ENCODE peak calls at places on chromosomes 4 and X, in ten cellular contexts. A is stimulated activated CD4-positive, alpha-beta T cell treated with anti-CD3 and anti-CD28 coated beads, Interleukin-15, amount 100 ng/mL, for 1 hour; N is stimulated activated CD8-positive, alpha-beta memory T cell treated with anti-CD3 and anti-CD28 coated beads, Interleukin-4, amount 100 ng/mL, for 1 hour; F is GM23338; R is H7; B is kidney tubule cell; T is Daoy; I is trophoblast cell; J is CD8-positive, alpha-beta memory T cell; G is ureter. M is an unnamed sample.

GRCh38 chrX:27976284-27976683 is 5.0 kb downstream of the DCAF8L1 start:
- DNase-seq in A (no peak), N (no peak), F (no peak), R (no peak), B (no peak), T (no peak), I (no peak), J (no peak), G (no peak), M (no peak)

GRCh38 chr4:80340036-80340435 is 4.5 kb downstream of the CFAP299 start:
- DNase-seq in A (no peak), N (no peak), F (no peak), R (no peak), B (no peak), T (no peak), I (no peak), J (no peak), G (no peak), M (no peak)

GRCh38 chrX:373641-374471 is 12.9 kb downstream of the PPP2R3B start:
- DNase-seq in A (no peak), N (no peak), F (peak), R (peak), B (no peak), T (no peak), I (peak), J (no peak), G (no peak), M (no peak)

GRCh38 chr4:176193126-176193525 is 2.3 kb downstream of the SPATA4 start:
- DNase-seq in A (no peak), N (no peak), F (no peak), R (no peak), B (peak), T (peak), I (no peak), J (no peak), G (no peak), M (no peak)

GRCh38 chr4:56026596-56026995 is 77.9 kb downstream of the CEP135 start:
- DNase-seq in A (no peak), N (no peak), F (no peak), R (no peak), B (peak), T (peak), I (no peak), J (no peak), G (no peak), M (no peak)

GRCh38 chr4:164615964-164616363 is 138.0 kb upstream of the SMIM31 start:
- DNase-seq in A (no peak), N (no peak), F (no peak), R (no peak), B (no peak), T (no peak), I (no peak), J (no peak), G (no peak), M (no peak)

GRCh38 chr4:154044118-154044517 is 255.2 kb upstream of the SFRP2 start:
- DNase-seq in A (no peak), N (no peak), F (no peak), R (no peak), B (no peak), T (no peak), I (no peak), J (no peak), G (no peak), M (no peak)

GRCh38 chr4:82017680-82018079 is 356.1 kb downstream of the HNRNPD start:
- DNase-seq in A (no peak), N (no peak), F (peak), R (peak), B (peak), T (peak), I (no peak), J (no peak), G (no peak), M (no peak)

GRCh38 chr4:4585012-4585670 is 43.3 kb upstream of the STX18 start:
- DNase-seq in A (no peak), N (no peak), F (no peak), R (no peak), B (peak), T (no peak), I (no peak), J (no peak), G (no peak), M (no peak)

GRCh38 chr4:113446019-113446418 is 315.5 kb downstream of the CAMK2D start:
- DNase-seq in A (no peak), N (no peak), F (no peak), R (no peak), B (peak), T (peak), I (no peak), J (no peak), G (no peak), M (no peak)

GRCh38 chrX:154373340-154374306 is 811 bp downstream of the FLNA start:
- DNase-seq in A (no peak), N (no peak), F (peak), R (peak), B (peak), T (peak), I (peak), J (no peak), G (peak), M (no peak)

GRCh38 chr4:83828601-83829000 is 292.7 kb downstream of the GPAT3 start:
- DNase-seq in A (no peak), N (no peak), F (no peak), R (no peak), B (no peak), T (no peak), I (no peak), J (no peak), G (no peak), M (no peak)

GRCh38 chr4:148214529-148215166 is 227.6 kb downstream of the NR3C2 start:
- DNase-seq in A (no peak), N (no peak), F (peak), R (no peak), B (peak), T (no peak), I (peak), J (no peak), G (peak), M (no peak)

GRCh38 chr4:13865871-13866669 is 238.5 kb upstream of the BOD1L1 start:
- DNase-seq in A (no peak), N (no peak), F (no peak), R (no peak), B (peak), T (peak), I (no peak), J (no peak), G (no peak), M (no peak)

GRCh38 chrX:21926527-21927278 is 13.8 kb upstream of the SMS start:
- DNase-seq in A (no peak), N (no peak), F (peak), R (peak), B (peak), T (peak), I (peak), J (no peak), G (no peak), M (no peak)

GRCh38 chrX:133412246-133412645 is 3.0 kb downstream of the GPC4 start:
- DNase-seq in A (no peak), N (no peak), F (no peak), R (no peak), B (peak), T (peak), I (peak), J (no peak), G (no peak), M (no peak)

GRCh38 chr4:147732516-147733193 is 767 bp downstream of the ARHGAP10 start:
- DNase-seq in A (no peak), N (no peak), F (peak), R (peak), B (peak), T (peak), I (peak), J (no peak), G (peak), M (no peak)

GRCh38 chr4:56158483-56158882 is 209.7 kb downstream of the CEP135 start:
- DNase-seq in A (no peak), N (no peak), F (no peak), R (no peak), B (no peak), T (no peak), I (no peak), J (no peak), G (no peak), M (no peak)

GRCh38 chrX:65601530-65602281 is 65.7 kb upstream of the MSN start:
- DNase-seq in A (peak), N (no peak), F (no peak), R (no peak), B (peak), T (peak), I (no peak), J (peak), G (peak), M (no peak)

GRCh38 chrX:45842916-45843315 is 642.2 kb upstream of the DIPK2B start:
- DNase-seq in A (no peak), N (no peak), F (no peak), R (no peak), B (no peak), T (no peak), I (no peak), J (no peak), G (no peak), M (no peak)

GRCh38 chrX:38806054-38806389 is 4.8 kb downstream of the MID1IP1 start:
- DNase-seq in A (no peak), N (no peak), F (no peak), R (no peak), B (no peak), T (no peak), I (no peak), J (no peak), G (no peak), M (no peak)

GRCh38 chrX:150790021-150790420 is 96.8 kb downstream of the MTMR1 start:
- DNase-seq in A (no peak), N (no peak), F (no peak), R (no peak), B (no peak), T (no peak), I (no peak), J (no peak), G (no peak), M (no peak)

GRCh38 chr4:94757192-94758140 is at the start of gene BMPR1B:
- DNase-seq in A (no peak), N (no peak), F (peak), R (peak), B (peak), T (peak), I (no peak), J (no peak), G (no peak), M (no peak)

GRCh38 chr4:139243448-139244365 is 36.3 kb downstream of the MGARP start:
- DNase-seq in A (no peak), N (no peak), F (no peak), R (no peak), B (peak), T (peak), I (peak), J (no peak), G (no peak), M (no peak)

GRCh38 chr4:98510757-98511517 is 147.5 kb downstream of the TSPAN5 start:
- DNase-seq in A (no peak), N (no peak), F (no peak), R (no peak), B (peak), T (no peak), I (no peak), J (no peak), G (no peak), M (no peak)

GRCh38 chrX:102765794-102766193 is 45.3 kb downstream of the GPRASP3 start:
- DNase-seq in A (no peak), N (no peak), F (no peak), R (no peak), B (peak), T (peak), I (peak), J (no peak), G (no peak), M (peak)

GRCh38 chr4:119652978-119653377 is 24.4 kb upstream of the PDE5A start:
- DNase-seq in A (no peak), N (no peak), F (no peak), R (no peak), B (no peak), T (peak), I (no peak), J (no peak), G (no peak), M (no peak)

GRCh38 chrX:67524428-67524827 is 19.4 kb upstream of the AR start:
- DNase-seq in A (no peak), N (no peak), F (no peak), R (no peak), B (no peak), T (no peak), I (no peak), J (no peak), G (no peak), M (no peak)

GRCh38 chrX:48573690-48574269 is 504 bp upstream of the RBM3 start:
- DNase-seq in A (no peak), N (no peak), F (no peak), R (no peak), B (peak), T (no peak), I (peak), J (peak), G (peak), M (no peak)

GRCh38 chr4:4480205-4480604 is 61.6 kb downstream of the STX18 start:
- DNase-seq in A (no peak), N (no peak), F (no peak), R (no peak), B (peak), T (no peak), I (peak), J (no peak), G (no peak), M (no peak)

GRCh38 chr4:970854-971520 is 2.4 kb downstream of the DGKQ start:
- DNase-seq in A (no peak), N (no peak), F (no peak), R (no peak), B (no peak), T (no peak), I (no peak), J (no peak), G (no peak), M (no peak)

GRCh38 chr4:137905930-137906329 is 336.2 kb downstream of the SLC7A11 start:
- DNase-seq in A (no peak), N (no peak), F (no peak), R (no peak), B (no peak), T (peak), I (peak), J (no peak), G (no peak), M (no peak)

GRCh38 chrX:149630681-149631292 is 805 bp downstream of the TMEM185A start:
- DNase-seq in A (no peak), N (no peak), F (no peak), R (no peak), B (peak), T (peak), I (no peak), J (peak), G (no peak), M (peak)

GRCh38 chr4:48557478-48557877 is 67.4 kb downstream of the ZAR1 start:
- DNase-seq in A (no peak), N (no peak), F (peak), R (peak), B (peak), T (no peak), I (peak), J (no peak), G (no peak), M (no peak)

GRCh38 chr4:8765631-8766590 is 105.7 kb downstream of the HMX1 start:
- DNase-seq in A (no peak), N (no peak), F (no peak), R (peak), B (peak), T (no peak), I (no peak), J (peak), G (no peak), M (no peak)

GRCh38 chrX:74511704-74512103 is 90.4 kb downstream of the SLC16A2 start:
- DNase-seq in A (no peak), N (no peak), F (no peak), R (no peak), B (no peak), T (no peak), I (no peak), J (no peak), G (no peak), M (no peak)